ENCODE peak calls at places on chromosomes 7 and 10, in eight cellular contexts. One of them, this sample, is unnamed.

GRCh38 chr10:118871244-118871865 is 116.6 kb upstream of the CACUL1 start:
- DNase-seq in H54: no peak
- DNase-seq in aorta: no peak
- DNase-seq in stimulated activated CD4-positive, alpha-beta T cell treated with anti-CD3 and anti-CD28 coated beads, Interleukin-2, amount 100 ng/mL, for 24 hours: no peak
- DNase-seq in mesothelial cell of epicardium: no peak
- DNase-seq in T1000: peak; percentile 48
- DNase-seq in stimulated activated CD8-positive, alpha-beta memory T cell treated with anti-CD3 and anti-CD28 coated beads, Interleukin-4, amount 100 ng/mL, for 1 hour: no peak
- DNase-seq in NCI-H446: no peak
- DNase-seq in this sample: no peak

GRCh38 chr7:117005449-117005848 is 52.1 kb downstream of the ST7 start:
- DNase-seq in H54: no peak
- DNase-seq in aorta: no peak
- DNase-seq in stimulated activated CD4-positive, alpha-beta T cell treated with anti-CD3 and anti-CD28 coated beads, Interleukin-2, amount 100 ng/mL, for 24 hours: no peak
- DNase-seq in mesothelial cell of epicardium: no peak
- DNase-seq in T1000: no peak
- DNase-seq in stimulated activated CD8-positive, alpha-beta memory T cell treated with anti-CD3 and anti-CD28 coated beads, Interleukin-4, amount 100 ng/mL, for 1 hour: no peak
- DNase-seq in NCI-H446: no peak
- DNase-seq in this sample: no peak

GRCh38 chr7:3463696-3464095 is 162.6 kb downstream of the SDK1 start:
- DNase-seq in H54: no peak
- DNase-seq in aorta: no peak
- DNase-seq in stimulated activated CD4-positive, alpha-beta T cell treated with anti-CD3 and anti-CD28 coated beads, Interleukin-2, amount 100 ng/mL, for 24 hours: no peak
- DNase-seq in mesothelial cell of epicardium: no peak
- DNase-seq in T1000: no peak
- DNase-seq in stimulated activated CD8-positive, alpha-beta memory T cell treated with anti-CD3 and anti-CD28 coated beads, Interleukin-4, amount 100 ng/mL, for 1 hour: no peak
- DNase-seq in NCI-H446: no peak
- DNase-seq in this sample: no peak

GRCh38 chr10:133383551-133383950 is 4.5 kb downstream of the PAOX start:
- DNase-seq in H54: no peak
- DNase-seq in aorta: no peak
- DNase-seq in stimulated activated CD4-positive, alpha-beta T cell treated with anti-CD3 and anti-CD28 coated beads, Interleukin-2, amount 100 ng/mL, for 24 hours: no peak
- DNase-seq in mesothelial cell of epicardium: no peak
- DNase-seq in T1000: no peak
- DNase-seq in stimulated activated CD8-positive, alpha-beta memory T cell treated with anti-CD3 and anti-CD28 coated beads, Interleukin-4, amount 100 ng/mL, for 1 hour: no peak
- DNase-seq in NCI-H446: no peak
- DNase-seq in this sample: no peak

GRCh38 chr7:132045481-132045980 is 489.1 kb upstream of the PODXL start:
- DNase-seq in H54: no peak
- DNase-seq in aorta: no peak
- DNase-seq in stimulated activated CD4-positive, alpha-beta T cell treated with anti-CD3 and anti-CD28 coated beads, Interleukin-2, amount 100 ng/mL, for 24 hours: no peak
- DNase-seq in mesothelial cell of epicardium: no peak
- DNase-seq in T1000: no peak
- DNase-seq in stimulated activated CD8-positive, alpha-beta memory T cell treated with anti-CD3 and anti-CD28 coated beads, Interleukin-4, amount 100 ng/mL, for 1 hour: no peak
- DNase-seq in NCI-H446: peak; percentile 13
- DNase-seq in this sample: no peak

GRCh38 chr10:100993986-100994708 is 5.5 kb upstream of the LZTS2 start:
- DNase-seq in H54: no peak
- DNase-seq in aorta: peak; percentile 36
- DNase-seq in stimulated activated CD4-positive, alpha-beta T cell treated with anti-CD3 and anti-CD28 coated beads, Interleukin-2, amount 100 ng/mL, for 24 hours: no peak
- DNase-seq in mesothelial cell of epicardium: no peak
- DNase-seq in T1000: no peak
- DNase-seq in stimulated activated CD8-positive, alpha-beta memory T cell treated with anti-CD3 and anti-CD28 coated beads, Interleukin-4, amount 100 ng/mL, for 1 hour: no peak
- DNase-seq in NCI-H446: peak; percentile 8
- DNase-seq in this sample: no peak

GRCh38 chr10:52256832-52257691 is 57.0 kb upstream of the DKK1 start:
- DNase-seq in H54: no peak
- DNase-seq in aorta: no peak
- DNase-seq in stimulated activated CD4-positive, alpha-beta T cell treated with anti-CD3 and anti-CD28 coated beads, Interleukin-2, amount 100 ng/mL, for 24 hours: no peak
- DNase-seq in mesothelial cell of epicardium: no peak
- DNase-seq in T1000: no peak
- DNase-seq in stimulated activated CD8-positive, alpha-beta memory T cell treated with anti-CD3 and anti-CD28 coated beads, Interleukin-4, amount 100 ng/mL, for 1 hour: no peak
- DNase-seq in NCI-H446: no peak
- DNase-seq in this sample: no peak

GRCh38 chr7:44633254-44634186 is 27.1 kb downstream of the OGDH start:
- DNase-seq in H54: peak; percentile 82
- DNase-seq in aorta: peak; percentile 85
- DNase-seq in stimulated activated CD4-positive, alpha-beta T cell treated with anti-CD3 and anti-CD28 coated beads, Interleukin-2, amount 100 ng/mL, for 24 hours: peak; percentile 50
- DNase-seq in mesothelial cell of epicardium: no peak
- DNase-seq in T1000: peak; percentile 70
- DNase-seq in stimulated activated CD8-positive, alpha-beta memory T cell treated with anti-CD3 and anti-CD28 coated beads, Interleukin-4, amount 100 ng/mL, for 1 hour: no peak
- DNase-seq in NCI-H446: peak; percentile 81
- DNase-seq in this sample: peak; percentile 85

GRCh38 chr10:102230861-102231356 is 4.8 kb downstream of the ELOVL3 start:
- DNase-seq in H54: no peak
- DNase-seq in aorta: peak; percentile 50
- DNase-seq in stimulated activated CD4-positive, alpha-beta T cell treated with anti-CD3 and anti-CD28 coated beads, Interleukin-2, amount 100 ng/mL, for 24 hours: peak; percentile 63
- DNase-seq in mesothelial cell of epicardium: no peak
- DNase-seq in T1000: no peak
- DNase-seq in stimulated activated CD8-positive, alpha-beta memory T cell treated with anti-CD3 and anti-CD28 coated beads, Interleukin-4, amount 100 ng/mL, for 1 hour: no peak
- DNase-seq in NCI-H446: no peak
- DNase-seq in this sample: no peak

GRCh38 chr7:10912077-10912476 is 61.6 kb upstream of the PHF14 start:
- DNase-seq in H54: no peak
- DNase-seq in aorta: no peak
- DNase-seq in stimulated activated CD4-positive, alpha-beta T cell treated with anti-CD3 and anti-CD28 coated beads, Interleukin-2, amount 100 ng/mL, for 24 hours: no peak
- DNase-seq in mesothelial cell of epicardium: no peak
- DNase-seq in T1000: no peak
- DNase-seq in stimulated activated CD8-positive, alpha-beta memory T cell treated with anti-CD3 and anti-CD28 coated beads, Interleukin-4, amount 100 ng/mL, for 1 hour: no peak
- DNase-seq in NCI-H446: no peak
- DNase-seq in this sample: no peak

GRCh38 chr7:136617176-136617575 is 251.3 kb upstream of the CHRM2 start:
- DNase-seq in H54: no peak
- DNase-seq in aorta: no peak
- DNase-seq in stimulated activated CD4-positive, alpha-beta T cell treated with anti-CD3 and anti-CD28 coated beads, Interleukin-2, amount 100 ng/mL, for 24 hours: no peak
- DNase-seq in mesothelial cell of epicardium: no peak
- DNase-seq in T1000: no peak
- DNase-seq in stimulated activated CD8-positive, alpha-beta memory T cell treated with anti-CD3 and anti-CD28 coated beads, Interleukin-4, amount 100 ng/mL, for 1 hour: no peak
- DNase-seq in NCI-H446: no peak
- DNase-seq in this sample: no peak

GRCh38 chr10:88920198-88920597 is 32.4 kb downstream of the ACTA2 start:
- DNase-seq in H54: no peak
- DNase-seq in aorta: no peak
- DNase-seq in stimulated activated CD4-positive, alpha-beta T cell treated with anti-CD3 and anti-CD28 coated beads, Interleukin-2, amount 100 ng/mL, for 24 hours: no peak
- DNase-seq in mesothelial cell of epicardium: no peak
- DNase-seq in T1000: no peak
- DNase-seq in stimulated activated CD8-positive, alpha-beta memory T cell treated with anti-CD3 and anti-CD28 coated beads, Interleukin-4, amount 100 ng/mL, for 1 hour: no peak
- DNase-seq in NCI-H446: no peak
- DNase-seq in this sample: no peak

GRCh38 chr10:105742184-105742583 is 1101.1 kb downstream of the SORCS3 start:
- DNase-seq in H54: no peak
- DNase-seq in aorta: no peak
- DNase-seq in stimulated activated CD4-positive, alpha-beta T cell treated with anti-CD3 and anti-CD28 coated beads, Interleukin-2, amount 100 ng/mL, for 24 hours: no peak
- DNase-seq in mesothelial cell of epicardium: no peak
- DNase-seq in T1000: no peak
- DNase-seq in stimulated activated CD8-positive, alpha-beta memory T cell treated with anti-CD3 and anti-CD28 coated beads, Interleukin-4, amount 100 ng/mL, for 1 hour: no peak
- DNase-seq in NCI-H446: peak; percentile 52
- DNase-seq in this sample: no peak

GRCh38 chr7:81231203-81231922 is 312.5 kb upstream of the SEMA3C start:
- DNase-seq in H54: no peak
- DNase-seq in aorta: no peak
- DNase-seq in stimulated activated CD4-positive, alpha-beta T cell treated with anti-CD3 and anti-CD28 coated beads, Interleukin-2, amount 100 ng/mL, for 24 hours: no peak
- DNase-seq in mesothelial cell of epicardium: no peak
- DNase-seq in T1000: no peak
- DNase-seq in stimulated activated CD8-positive, alpha-beta memory T cell treated with anti-CD3 and anti-CD28 coated beads, Interleukin-4, amount 100 ng/mL, for 1 hour: no peak
- DNase-seq in NCI-H446: peak; percentile 91
- DNase-seq in this sample: no peak

GRCh38 chr7:101595766-101596537 is 33.1 kb downstream of the MYL10 start:
- DNase-seq in H54: no peak
- DNase-seq in aorta: no peak
- DNase-seq in stimulated activated CD4-positive, alpha-beta T cell treated with anti-CD3 and anti-CD28 coated beads, Interleukin-2, amount 100 ng/mL, for 24 hours: no peak
- DNase-seq in mesothelial cell of epicardium: no peak
- DNase-seq in T1000: no peak
- DNase-seq in stimulated activated CD8-positive, alpha-beta memory T cell treated with anti-CD3 and anti-CD28 coated beads, Interleukin-4, amount 100 ng/mL, for 1 hour: no peak
- DNase-seq in NCI-H446: no peak
- DNase-seq in this sample: peak; percentile 20

GRCh38 chr10:52420656-52421055 is 106.6 kb downstream of the DKK1 start:
- DNase-seq in H54: no peak
- DNase-seq in aorta: no peak
- DNase-seq in stimulated activated CD4-positive, alpha-beta T cell treated with anti-CD3 and anti-CD28 coated beads, Interleukin-2, amount 100 ng/mL, for 24 hours: no peak
- DNase-seq in mesothelial cell of epicardium: no peak
- DNase-seq in T1000: no peak
- DNase-seq in stimulated activated CD8-positive, alpha-beta memory T cell treated with anti-CD3 and anti-CD28 coated beads, Interleukin-4, amount 100 ng/mL, for 1 hour: no peak
- DNase-seq in NCI-H446: no peak
- DNase-seq in this sample: no peak

GRCh38 chr7:114364151-114364550 is 50.5 kb upstream of the FOXP2 start:
- DNase-seq in H54: no peak
- DNase-seq in aorta: no peak
- DNase-seq in stimulated activated CD4-positive, alpha-beta T cell treated with anti-CD3 and anti-CD28 coated beads, Interleukin-2, amount 100 ng/mL, for 24 hours: no peak
- DNase-seq in mesothelial cell of epicardium: no peak
- DNase-seq in T1000: no peak
- DNase-seq in stimulated activated CD8-positive, alpha-beta memory T cell treated with anti-CD3 and anti-CD28 coated beads, Interleukin-4, amount 100 ng/mL, for 1 hour: no peak
- DNase-seq in NCI-H446: peak; percentile 32
- DNase-seq in this sample: no peak

GRCh38 chr7:134567368-134567767 is 18.5 kb downstream of the AKR1B15 start:
- DNase-seq in H54: no peak
- DNase-seq in aorta: no peak
- DNase-seq in stimulated activated CD4-positive, alpha-beta T cell treated with anti-CD3 and anti-CD28 coated beads, Interleukin-2, amount 100 ng/mL, for 24 hours: no peak
- DNase-seq in mesothelial cell of epicardium: no peak
- DNase-seq in T1000: no peak
- DNase-seq in stimulated activated CD8-positive, alpha-beta memory T cell treated with anti-CD3 and anti-CD28 coated beads, Interleukin-4, amount 100 ng/mL, for 1 hour: no peak
- DNase-seq in NCI-H446: no peak
- DNase-seq in this sample: no peak